ENCODE peak calls at places on chromosome 20, in ten cellular contexts. D is effector CD4-positive, alpha-beta T cell; K is T-helper 2 cell; A is smooth muscle cell of the brain vasculature; M is activated CD4-positive, alpha-beta T cell treated with anti-CD3 and anti-CD28 coated beads, Interleukin-2, amount 50 U/mL, for 1 hour; F is DMS153; L is SW480; I is stimulated activated CD4-positive, alpha-beta T cell treated with anti-CD3 and anti-CD28 coated beads, Interleukin-15, amount 100 ng/mL, for 1 hour; P is stimulated activated naive CD8-positive, alpha-beta T cell treated with anti-CD3 and anti-CD28 coated beads, Interleukin-15, Interleukin-2, amounts not matched to agents 100 U/mL and 50 U/mL, for 24 hours; C is EH. E is an unnamed sample.

GRCh38 chr20:11796041-11796440 is 121.7 kb upstream of the BTBD3 start:
- DNase-seq in I (no peak), D (no peak), C (peak), L (no peak), M (no peak), P (no peak), F (no peak), K (no peak), A (no peak), E (no peak)

GRCh38 chr20:63574156-63574828 is at the start of gene HELZ2:
- DNase-seq in A (no peak), K (peak), M (peak), L (peak), C (peak), P (peak), D (peak), I (peak), F (no peak), E (peak)

GRCh38 chr20:38833857-38834164 is 28.3 kb downstream of the PPP1R16B start:
- DNase-seq in A (no peak), I (no peak), P (peak), L (no peak), M (peak), D (peak), C (no peak), F (no peak), K (peak), E (no peak)

GRCh38 chr20:59403261-59403961 is 103.0 kb downstream of the EDN3 start:
- DNase-seq in I (peak), P (peak), M (peak), C (peak), L (peak), D (peak), K (peak), A (no peak), F (no peak), E (peak)

GRCh38 chr20:61954276-61955021 is 111.2 kb downstream of the TAF4 start:
- DNase-seq in I (no peak), F (peak), L (no peak), K (no peak), A (no peak), M (no peak), P (no peak), C (no peak), D (no peak), E (peak)

GRCh38 chr20:11978496-11978895 is 60.8 kb downstream of the BTBD3 start:
- DNase-seq in D (no peak), I (no peak), P (no peak), K (no peak), M (no peak), F (no peak), L (no peak), A (no peak), C (no peak), E (no peak)

GRCh38 chr20:63529861-63530787 is 7.1 kb downstream of the PTK6 start:
- DNase-seq in L (no peak), M (no peak), K (no peak), D (no peak), I (no peak), C (no peak), F (no peak), P (no peak), A (no peak), E (no peak)

GRCh38 chr20:15333170-15333569 is 995.8 kb upstream of the FLRT3 start:
- DNase-seq in C (no peak), A (no peak), L (no peak), M (no peak), P (no peak), F (no peak), D (no peak), I (no peak), K (no peak), E (no peak)

GRCh38 chr20:58081842-58082241 is 146.6 kb downstream of the ANKRD60 start:
- DNase-seq in C (peak), I (no peak), D (no peak), A (no peak), K (no peak), F (no peak), L (no peak), M (no peak), P (no peak), E (no peak)

GRCh38 chr20:13186043-13186774 is 34.9 kb upstream of the ISM1 start:
- DNase-seq in P (no peak), L (no peak), K (no peak), I (no peak), F (no peak), C (no peak), M (no peak), A (no peak), D (no peak), E (no peak)

GRCh38 chr20:37749620-37750403 is 56.0 kb downstream of the CTNNBL1 start:
- DNase-seq in L (no peak), A (no peak), K (no peak), F (no peak), M (no peak), P (no peak), C (no peak), I (no peak), D (no peak), E (no peak)

GRCh38 chr20:22821081-22821480 is 214.0 kb upstream of the SSTR4 start:
- DNase-seq in D (no peak), I (no peak), A (no peak), F (no peak), M (no peak), P (no peak), K (no peak), L (no peak), C (no peak), E (no peak)

GRCh38 chr20:63167026-63167917 is 48.7 kb downstream of the YTHDF1 start:
- DNase-seq in F (no peak), A (no peak), C (peak), P (no peak), D (no peak), K (no peak), I (no peak), L (peak), M (no peak), E (no peak)

GRCh38 chr20:58967652-58968429 is 13.2 kb upstream of the NELFCD start:
- DNase-seq in C (no peak), M (no peak), I (no peak), F (no peak), L (no peak), P (no peak), D (no peak), K (no peak), A (no peak), E (no peak)

GRCh38 chr20:30922129-30922528 is 335.3 kb upstream of the DEFB115 start:
- DNase-seq in P (no peak), C (no peak), L (no peak), A (no peak), F (no peak), I (no peak), K (no peak), M (no peak), D (no peak), E (no peak)